ENCODE peak calls at places on chromosome 12, in four cellular contexts. B is cardiac muscle cell, M is OCI-LY7, A is lung. K is an unnamed sample. For H3K4me1, the result is how much of the 10 kb centered on the place peaks cover.

GRCh38 chr12:50661300-50662120 is 102.4 kb upstream of the ATF1 start:
- DNase-seq in B (peak), M (no peak), A (no peak), K (no peak)

GRCh38 chr12:75479963-75480461 is 543 bp upstream of the GLIPR1 start:
- DNase-seq in B (no peak), M (peak), A (no peak), K (no peak)

GRCh38 chr12:86261142-86261541 is 5.0 kb upstream of the MGAT4C start:
- DNase-seq in B (no peak), M (no peak), A (no peak), K (no peak)

GRCh38 chr12:55809274-55809673 is 8.2 kb downstream of the SARNP start:
- DNase-seq in B (no peak), M (no peak), A (no peak), K (no peak)

GRCh38 chr12:65274873-65275272 is 3.6 kb upstream of the MSRB3 start:
- DNase-seq in B (no peak), M (no peak), A (no peak), K (no peak)

GRCh38 chr12:104928036-104928770 is 29.9 kb downstream of the SLC41A2 start:
- DNase-seq in B (no peak), M (no peak), A (no peak), K (no peak)

GRCh38 chr12:56154246-56154771 is 1.9 kb downstream of the MYL6B start:
- DNase-seq in B (no peak), M (peak), A (no peak), K (no peak)

GRCh38 chr12:50785406-50785805 is 21.5 kb downstream of the ATF1 start:
- DNase-seq in B (no peak), M (no peak), A (no peak), K (no peak)

DNA sequence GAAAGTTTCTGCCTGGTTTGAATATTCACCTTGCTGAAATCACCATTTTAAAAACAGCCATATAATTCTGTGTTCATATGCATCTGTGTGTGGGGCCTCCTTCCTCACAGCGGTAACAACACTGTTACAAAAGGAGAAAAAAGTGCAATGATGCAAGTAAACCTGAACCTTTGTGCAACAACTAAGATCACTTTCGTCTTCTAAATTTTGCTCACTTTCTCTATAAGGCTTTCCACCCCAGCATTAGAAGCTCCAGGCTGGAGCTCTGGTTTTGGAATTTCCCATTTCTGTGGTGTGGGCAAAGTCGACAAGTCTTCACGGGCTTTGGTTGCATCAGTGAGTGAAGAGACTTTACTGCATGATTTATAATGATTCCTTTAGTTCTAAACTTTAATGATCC is 18.4 kb downstream of the FGD6 start:
- DNase-seq in B (no peak), M (no peak), A (no peak), K (no peak)
- H3K4me3 ChIP-seq in B (no peak), M (peak), A (no peak), K (no peak)

DNA sequence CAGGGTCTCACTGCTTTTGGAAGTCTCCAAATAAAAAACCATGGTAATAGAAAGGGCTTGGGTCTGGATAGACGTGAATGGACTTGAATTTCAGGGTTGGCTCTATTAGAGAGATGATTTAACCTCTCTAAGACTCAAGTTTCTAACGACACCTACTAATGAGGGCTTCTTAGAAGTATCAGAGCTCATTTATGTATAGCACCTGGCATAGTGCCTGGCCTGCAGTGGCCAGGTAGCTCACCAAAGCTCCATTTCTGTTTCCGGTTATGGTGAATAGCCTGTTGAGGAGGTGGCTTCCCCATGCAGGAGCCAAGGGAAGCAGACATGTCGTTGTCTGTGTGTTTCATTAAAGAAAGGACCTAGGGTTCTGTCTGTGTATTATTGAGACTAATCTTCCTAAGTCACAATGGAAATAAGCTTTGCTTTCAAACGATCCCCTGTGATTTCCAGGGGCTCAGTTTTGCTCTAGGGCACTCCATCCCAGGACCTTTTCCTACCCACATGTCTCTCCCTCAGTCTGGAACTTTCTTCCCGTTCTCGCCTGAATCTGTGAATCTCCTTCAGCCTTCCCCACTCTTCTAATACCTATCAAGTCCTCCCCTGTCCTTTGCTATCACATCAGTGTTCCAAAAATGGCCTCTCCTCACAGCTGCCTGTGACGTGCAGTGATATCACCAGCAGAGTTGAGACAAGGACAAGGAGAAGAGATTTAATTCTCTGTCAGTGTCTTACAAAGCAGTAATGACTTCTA is 108.8 kb downstream of the ETV6 start:
- DNase-seq in B (no peak), M (no peak), A (no peak), K (no peak)
- H3K4me1 ChIP-seq in B (under half), M (half or more), A (under half), K (under half)

GRCh38 chr12:4355843-4356327 is 23.6 kb downstream of the FGF23 start:
- DNase-seq in B (peak), M (peak), A (no peak), K (no peak)
- TF ChIP-seq CTCF in B (peak), M (peak), A (no peak), K (no peak)

GRCh38 chr12:52873513-52873831 is 24.7 kb upstream of the KRT78 start:
- DNase-seq in B (no peak), M (no peak), A (no peak), K (no peak)

GRCh38 chr12:52872644-52873384 is 24.0 kb upstream of the KRT78 start:
- DNase-seq in B (no peak), M (no peak), A (no peak), K (peak)

GRCh38 chr12:52867636-52868035 is 18.8 kb upstream of the KRT78 start:
- DNase-seq in B (no peak), M (no peak), A (no peak), K (peak)

GRCh38 chr12:52871291-52871961 is 22.6 kb upstream of the KRT78 start:
- DNase-seq in B (no peak), M (no peak), A (no peak), K (peak)

DNA sequence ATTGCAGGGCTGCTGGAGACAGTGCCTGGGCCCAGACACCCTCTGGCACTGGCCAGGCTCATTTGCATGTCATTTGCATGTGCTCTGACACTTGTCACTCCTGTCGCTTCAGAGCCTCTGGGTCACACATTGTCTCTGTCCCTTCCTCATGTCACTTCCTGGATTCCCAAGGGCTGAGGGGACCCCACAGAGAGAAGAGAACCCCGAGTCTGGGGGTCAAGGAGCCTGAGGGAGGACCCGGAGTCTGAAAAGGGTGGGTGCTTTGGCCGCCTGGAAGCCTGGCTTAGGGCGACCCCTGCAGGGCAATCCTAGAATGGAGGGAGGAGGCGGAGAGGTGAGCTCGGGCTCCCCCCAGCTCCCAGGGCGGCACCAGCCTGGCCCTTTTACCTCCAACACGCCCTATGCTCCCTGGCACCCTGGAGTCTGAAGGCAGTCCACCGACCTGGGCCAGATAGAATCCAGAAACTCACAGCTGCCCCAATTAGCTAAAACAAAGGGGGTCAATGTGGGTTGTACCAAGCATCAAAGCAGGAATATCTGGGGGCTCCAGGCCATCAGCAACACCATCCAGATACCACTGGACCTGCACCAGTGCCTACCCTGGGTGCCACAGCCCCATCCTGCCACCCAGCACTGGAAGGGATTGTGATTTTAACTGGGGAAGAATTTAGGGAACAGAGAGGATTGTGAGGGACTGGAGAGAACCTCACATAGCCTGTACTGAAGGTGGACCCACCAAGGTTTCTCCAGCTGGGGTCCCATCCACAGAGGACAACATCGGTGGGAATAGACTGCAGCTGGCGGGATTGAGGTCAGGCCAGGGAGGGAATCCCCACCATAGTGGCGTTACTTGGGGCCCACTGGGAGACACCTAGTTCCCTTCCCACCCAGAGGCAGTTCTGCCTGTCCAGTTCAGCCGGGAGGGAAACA is 21.8 kb upstream of the KRT78 start:
- DNase-seq in B (peak), M (peak), A (peak), K (peak)
- H3K4me3 ChIP-seq in B (no peak), M (no peak), A (no peak), K (no peak)

GRCh38 chr12:110560048-110560447 is 23.1 kb downstream of the PPTC7 start:
- DNase-seq in B (no peak), M (no peak), A (no peak), K (no peak)
- H3K4me1 ChIP-seq in B (under half), M (under half), A (under half), K (under half)

GRCh38 chr12:67222302-67222701 is 46.9 kb upstream of the CAND1 start:
- DNase-seq in B (peak), M (peak), A (no peak), K (no peak)
- TF ChIP-seq CTCF in B (peak), M (peak), A (no peak), K (peak)

GRCh38 chr12:112555621-112556233 is 137.0 kb downstream of the PTPN11 start:
- DNase-seq in B (no peak), M (no peak), A (no peak), K (no peak)

GRCh38 chr12:112564160-112564559 is 145.4 kb downstream of the PTPN11 start:
- DNase-seq in B (no peak), M (no peak), A (no peak), K (no peak)

GRCh38 chr12:112557954-112558630 is 139.3 kb downstream of the PTPN11 start:
- DNase-seq in B (no peak), M (no peak), A (no peak), K (no peak)

DNA sequence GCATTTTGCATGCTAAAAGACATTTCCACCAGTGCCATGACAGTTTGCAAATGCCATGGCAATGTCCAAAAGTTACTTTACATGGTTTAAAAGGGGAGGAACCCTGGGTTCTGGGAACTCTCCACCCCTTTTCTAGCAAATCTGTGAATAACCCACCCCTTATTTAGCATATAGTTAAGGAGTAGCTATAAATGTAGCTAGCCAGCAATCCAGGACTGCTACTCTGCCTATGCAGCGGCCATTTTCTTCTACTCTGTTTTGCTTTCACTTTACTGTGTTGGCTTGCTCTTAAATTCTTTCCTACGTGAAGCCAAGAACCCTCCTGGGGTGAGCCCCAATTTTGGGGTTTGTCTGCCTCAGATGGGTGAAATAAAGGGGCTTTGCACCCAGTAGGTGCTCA is 141.0 kb downstream of the PTPN11 start:
- DNase-seq in B (no peak), M (no peak), A (no peak), K (no peak)
- H3K4me3 ChIP-seq in B (no peak), M (no peak), A (no peak), K (no peak)

K was measured in kidney.